ENCODE peak calls at places on chromosomes 7 and 10, in ten cellular contexts. L is A549, E is fibroblast of pulmonary artery, C is HCT116, Y is transverse colon, G is cardiac fibroblast, F is kidney epithelial cell, T is BJ, O is IMR-90, X is astrocyte of the spinal cord. P is an unnamed sample.

GRCh38 chr10:126570631-126571170 is 99.8 kb downstream of the C10orf90 start:
- DNase-seq in L (no peak), E (no peak), C (no peak), Y (no peak), G (no peak), F (no peak), T (no peak), O (no peak), X (peak), P (no peak)

GRCh38 chr10:123683459-123683858 is 17.3 kb downstream of the GPR26 start:
- DNase-seq in L (no peak), E (no peak), C (no peak), Y (no peak), G (no peak), F (no peak), T (no peak), O (no peak), X (no peak), P (no peak)

GRCh38 chr10:114551310-114551972 is 106.6 kb downstream of the ABLIM1 start:
- DNase-seq in L (no peak), E (peak), C (no peak), Y (peak), G (peak), F (no peak), T (no peak), O (peak), X (peak), P (no peak)

GRCh38 chr10:122682522-122682921 is 17.1 kb downstream of the C10orf120 start:
- DNase-seq in L (no peak), E (no peak), C (no peak), Y (no peak), G (no peak), F (no peak), T (no peak), O (no peak), X (no peak), P (no peak)

GRCh38 chr7:69597278-69598076 is 798 bp upstream of the AUTS2 start:
- DNase-seq in L (peak), E (no peak), C (no peak), Y (no peak), G (peak), F (no peak), T (no peak), O (no peak), X (peak), P (no peak)

GRCh38 chr10:76324283-76324682 is 892.9 kb downstream of the LRMDA start:
- DNase-seq in L (no peak), E (no peak), C (no peak), Y (peak), G (no peak), F (no peak), T (no peak), O (no peak), X (peak), P (no peak)

GRCh38 chr10:76245951-76246495 is 814.6 kb downstream of the LRMDA start:
- DNase-seq in L (no peak), E (no peak), C (no peak), Y (no peak), G (no peak), F (no peak), T (no peak), O (no peak), X (no peak), P (no peak)

GRCh38 chr10:13758302-13758701 is 171.5 kb downstream of the PRPF18 start:
- DNase-seq in L (no peak), E (peak), C (peak), Y (no peak), G (peak), F (no peak), T (no peak), O (peak), X (peak), P (no peak)

GRCh38 chr7:132568962-132569361 is 7.3 kb downstream of the PLXNA4 start:
- DNase-seq in L (no peak), E (no peak), C (no peak), Y (no peak), G (no peak), F (no peak), T (no peak), O (no peak), X (no peak), P (no peak)

GRCh38 chr7:23012797-23013714 is 874 bp downstream of the HYCC1 start:
- DNase-seq in L (peak), E (no peak), C (no peak), Y (peak), G (no peak), F (no peak), T (no peak), O (no peak), X (peak), P (no peak)

GRCh38 chr7:15581352-15581951 is 19.6 kb upstream of the AGMO start:
- DNase-seq in L (no peak), E (no peak), C (no peak), Y (no peak), G (no peak), F (no peak), T (no peak), O (no peak), X (no peak), P (no peak)

GRCh38 chr7:141558544-141559183 is 7.5 kb downstream of the AGK start:
- DNase-seq in L (no peak), E (peak), C (no peak), Y (no peak), G (peak), F (no peak), T (peak), O (peak), X (peak), P (peak)

GRCh38 chr7:82443801-82444219 is 233 bp upstream of the CACNA2D1 start:
- DNase-seq in L (peak), E (peak), C (no peak), Y (peak), G (peak), F (peak), T (peak), O (peak), X (peak), P (peak)

GRCh38 chr10:117425908-117426566 is 50.8 kb upstream of the PDZD8 start:
- DNase-seq in L (no peak), E (no peak), C (no peak), Y (no peak), G (no peak), F (no peak), T (no peak), O (no peak), X (no peak), P (no peak)

GRCh38 chr10:2494386-2494785 is 573.0 kb upstream of the PFKP start:
- DNase-seq in L (no peak), E (no peak), C (no peak), Y (no peak), G (no peak), F (no peak), T (no peak), O (no peak), X (no peak), P (no peak)

GRCh38 chr10:108544500-108545120 is 1378.7 kb downstream of the XPNPEP1 start:
- DNase-seq in L (peak), E (peak), C (no peak), Y (peak), G (peak), F (no peak), T (no peak), O (peak), X (peak), P (no peak)

GRCh38 chr7:96993453-96993865 is 11.9 kb upstream of the DLX6 start:
- DNase-seq in L (no peak), E (no peak), C (no peak), Y (no peak), G (no peak), F (no peak), T (no peak), O (no peak), X (no peak), P (no peak)

GRCh38 chr7:96991850-96992623 is 13.3 kb upstream of the DLX6 start:
- DNase-seq in L (no peak), E (no peak), C (no peak), Y (no peak), G (no peak), F (no peak), T (no peak), O (no peak), X (no peak), P (no peak)

GRCh38 chr7:96992624-96993452 is 12.5 kb upstream of the DLX6 start:
- DNase-seq in L (no peak), E (no peak), C (no peak), Y (no peak), G (no peak), F (no peak), T (no peak), O (no peak), X (no peak), P (no peak)

GRCh38 chr7:96995406-96996110 is 9.8 kb upstream of the DLX6 start:
- DNase-seq in L (no peak), E (no peak), C (no peak), Y (no peak), G (no peak), F (no peak), T (no peak), O (no peak), X (no peak), P (no peak)

DNA sequence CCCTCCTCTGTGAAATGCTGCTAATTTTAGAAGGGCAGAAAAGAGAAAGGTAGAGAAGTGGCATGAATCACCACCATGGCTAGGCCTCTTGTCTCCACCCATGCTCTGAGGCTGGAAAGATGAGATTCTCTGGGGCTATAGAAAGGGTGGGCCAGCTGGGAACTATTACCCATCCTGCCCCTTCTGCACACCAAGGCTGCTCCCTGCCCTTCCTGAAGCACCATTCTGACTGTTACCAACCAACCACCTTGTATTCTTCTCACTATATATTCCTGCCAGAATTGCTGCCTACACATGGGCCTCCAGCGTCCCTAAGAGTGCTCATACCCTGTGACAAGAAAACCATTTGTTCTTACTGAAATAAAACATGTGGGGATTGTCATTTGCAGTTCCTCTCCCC is 11.4 kb upstream of the DLX6 start:
- DNase-seq in L (no peak), E (no peak), C (no peak), Y (no peak), G (no peak), F (no peak), T (no peak), O (no peak), X (no peak), P (no peak)
- H3K4me3 ChIP-seq in L (no peak), E (no peak), C (no peak), Y (no peak), G (no peak), F (no peak), T (no peak), O (no peak), X (no peak), P (no peak)

GRCh38 chr7:81430761-81431160 is 339.1 kb downstream of the HGF start:
- DNase-seq in L (no peak), E (peak), C (no peak), Y (no peak), G (peak), F (no peak), T (no peak), O (no peak), X (no peak), P (no peak)

GRCh38 chr7:81433692-81434331 is 336.0 kb downstream of the HGF start:
- DNase-seq in L (no peak), E (no peak), C (no peak), Y (no peak), G (no peak), F (no peak), T (no peak), O (no peak), X (no peak), P (no peak)

GRCh38 chr7:81433196-81433595 is 336.7 kb downstream of the HGF start:
- DNase-seq in L (no peak), E (no peak), C (no peak), Y (no peak), G (no peak), F (no peak), T (no peak), O (no peak), X (no peak), P (no peak)

DNA sequence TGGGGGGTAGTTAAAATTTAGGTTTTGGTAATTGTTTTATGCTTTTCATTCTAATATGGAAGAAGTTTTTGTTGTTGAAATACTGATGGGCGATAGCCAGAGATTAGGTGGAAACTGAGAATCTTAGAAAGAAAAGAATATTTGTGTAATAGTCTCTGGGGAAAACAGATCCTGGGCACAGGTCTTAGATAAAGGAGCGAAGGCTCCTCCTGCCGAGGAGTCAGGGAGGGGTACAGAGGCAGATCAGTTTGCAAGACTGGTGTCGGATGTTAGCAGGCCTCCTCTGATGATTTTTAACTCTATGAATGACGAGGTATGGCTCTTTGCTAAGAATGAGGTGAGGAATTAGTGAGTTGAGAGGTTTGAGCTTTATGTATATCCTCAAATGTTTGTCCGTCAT is 339.7 kb downstream of the HGF start:
- DNase-seq in L (no peak), E (peak), C (no peak), Y (no peak), G (peak), F (no peak), T (no peak), O (no peak), X (no peak), P (no peak)
- TF ChIP-seq CTCF in L (no peak), E (peak), C (no peak), Y (no peak), G (no peak), F (no peak), T (no peak), O (no peak), X (peak), P (peak)

DNA sequence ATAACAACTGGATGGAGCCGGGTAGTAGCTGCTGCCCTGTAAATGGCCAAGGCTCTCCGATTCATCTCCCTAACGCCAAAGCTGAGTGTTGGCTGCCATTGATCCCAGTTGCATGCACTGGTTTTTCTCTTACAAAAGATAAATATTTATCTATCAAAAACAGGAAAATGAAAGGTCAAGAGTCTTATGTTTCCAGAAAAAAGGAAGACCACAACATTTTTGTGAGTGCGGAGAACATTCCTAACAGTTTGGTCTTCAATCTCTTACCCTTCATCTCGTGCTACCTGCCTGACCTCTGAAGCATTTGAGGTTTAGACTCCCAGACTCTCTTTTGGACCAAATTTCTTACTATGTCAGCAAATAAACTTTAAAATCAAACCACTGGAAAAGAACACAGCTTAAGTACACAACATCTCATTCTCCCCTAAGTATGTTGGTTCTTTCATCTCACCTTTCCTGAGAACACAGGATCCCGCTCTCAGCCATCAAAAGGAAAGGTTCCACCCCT is 61.6 kb downstream of the SORBS1 start:
- DNase-seq in L (no peak), E (no peak), C (no peak), Y (no peak), G (no peak), F (no peak), T (no peak), O (no peak), X (peak), P (peak)
- H3K4me3 ChIP-seq in L (no peak), E (no peak), C (no peak), Y (no peak), G (no peak), F (no peak), T (no peak), O (no peak), X (no peak), P (no peak)

GRCh38 chr7:137109966-137110930 is 233.3 kb downstream of the PTN start:
- DNase-seq in L (no peak), E (peak), C (no peak), Y (no peak), G (peak), F (no peak), T (no peak), O (peak), X (no peak), P (no peak)
- TF ChIP-seq CTCF in L (no peak), E (no peak), C (no peak), Y (no peak), G (no peak), F (no peak), T (peak), O (no peak), X (no peak), P (no peak)

DNA sequence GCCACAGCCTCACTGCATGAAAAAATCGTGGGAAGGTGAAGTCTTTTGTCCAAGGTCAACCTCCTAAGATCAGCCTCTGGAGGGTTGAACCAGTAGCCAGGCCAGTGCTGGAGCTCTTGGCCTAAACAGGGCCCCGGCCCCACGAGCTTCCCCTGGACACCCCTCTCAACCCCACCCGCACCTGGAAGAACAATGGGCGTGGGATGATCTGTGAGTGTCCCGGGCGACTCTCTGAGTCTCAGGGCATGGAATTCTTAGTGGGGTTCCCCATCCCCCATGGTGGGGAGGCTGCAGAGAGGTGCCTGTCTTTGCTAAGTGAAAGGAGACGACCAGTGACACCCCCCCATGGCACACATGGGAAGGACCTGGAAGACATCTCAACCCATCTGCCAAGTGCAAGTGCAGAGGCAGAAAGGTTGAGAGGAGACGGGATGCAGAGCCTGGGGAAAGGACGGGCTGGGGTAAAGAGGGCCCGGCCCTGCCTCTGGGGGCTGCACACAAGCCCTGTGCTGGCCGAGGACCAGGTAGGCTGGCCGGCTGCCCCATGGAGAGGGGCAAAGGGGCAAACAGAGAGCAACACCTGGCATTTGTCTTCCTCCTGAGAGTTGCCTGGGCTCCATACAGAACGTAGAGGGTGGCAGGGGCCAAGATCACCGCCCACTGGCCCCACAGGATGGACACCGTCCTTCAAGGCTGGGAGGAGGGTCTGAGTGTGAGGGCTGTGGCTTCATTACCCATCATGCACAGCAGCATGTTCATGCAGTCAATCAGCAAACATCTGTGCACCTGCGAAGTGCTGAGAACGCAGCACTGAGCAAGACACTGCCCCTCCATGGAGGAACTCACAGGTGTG is 163.0 kb upstream of the PPP2R2D start:
- DNase-seq in L (no peak), E (no peak), C (no peak), Y (no peak), G (no peak), F (no peak), T (no peak), O (no peak), X (no peak), P (no peak)
- H3K4me3 ChIP-seq in L (no peak), E (no peak), C (no peak), Y (no peak), G (no peak), F (no peak), T (no peak), O (no peak), X (no peak), P (no peak)

GRCh38 chr10:130560079-130560478 is 423.9 kb downstream of the GLRX3 start:
- DNase-seq in L (no peak), E (no peak), C (no peak), Y (no peak), G (no peak), F (no peak), T (no peak), O (no peak), X (no peak), P (no peak)
- TF ChIP-seq CTCF in L (no peak), E (no peak), C (no peak), Y (no peak), G (no peak), F (no peak), T (no peak), O (no peak), X (no peak), P (no peak)

GRCh38 chr10:103491729-103492364 is 1.7 kb upstream of the NEURL1 start:
- DNase-seq in L (peak), E (peak), C (peak), Y (no peak), G (peak), F (peak), T (peak), O (peak), X (peak), P (peak)

GRCh38 chr10:103492655-103493261 is 747 bp upstream of the NEURL1 start:
- DNase-seq in L (no peak), E (no peak), C (no peak), Y (no peak), G (no peak), F (no peak), T (no peak), O (no peak), X (no peak), P (no peak)

GRCh38 chr10:103495321-103495720 is 1.8 kb downstream of the NEURL1 start:
- DNase-seq in L (no peak), E (no peak), C (no peak), Y (no peak), G (no peak), F (no peak), T (no peak), O (no peak), X (no peak), P (no peak)

GRCh38 chr10:103493911-103494877 is 689 bp downstream of the NEURL1 start:
- DNase-seq in L (no peak), E (no peak), C (no peak), Y (no peak), G (no peak), F (no peak), T (no peak), O (no peak), X (no peak), P (no peak)

DNA sequence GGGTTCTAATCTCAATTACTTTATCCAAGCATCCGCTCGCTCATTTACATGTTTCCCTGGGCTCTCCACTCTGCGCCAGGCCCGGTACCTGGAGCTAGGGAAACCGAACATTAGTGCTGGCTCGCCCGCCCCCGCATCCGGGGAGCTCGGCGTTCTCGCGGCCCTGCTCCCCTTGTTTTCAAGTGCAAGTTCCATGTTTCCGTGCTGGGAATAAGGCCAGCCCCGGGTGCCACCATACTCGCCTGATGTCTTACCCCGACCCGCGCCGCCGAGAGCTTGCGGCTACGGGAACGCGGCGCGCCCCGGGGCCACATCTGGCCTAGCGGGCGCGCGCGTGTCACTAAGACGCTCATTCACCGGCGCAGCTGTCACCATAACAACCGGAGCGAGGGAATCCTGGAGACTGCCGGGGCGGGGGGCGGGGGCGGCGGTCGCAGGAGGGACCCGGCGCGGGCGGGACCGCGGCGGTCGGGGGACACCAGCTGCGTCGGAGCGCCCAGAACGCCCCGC is at the start of gene NEURL1:
- DNase-seq in L (no peak), E (no peak), C (no peak), Y (no peak), G (no peak), F (no peak), T (no peak), O (no peak), X (no peak), P (no peak)
- H3K4me3 ChIP-seq in L (peak), E (peak), C (no peak), Y (peak), G (peak), F (peak), T (peak), O (peak), X (no peak), P (peak)